ENCODE peak calls at places on chromosomes 13 and 19, in seven cellular contexts. M, H, S, L, G, I and F are unnamed samples. For H3K4me1, the result is how much of the 10 kb centered on the place peaks cover.

GRCh38 chr19:52896431-52897148 is 845 bp downstream of the ZNF320 start:
- DNase-seq in H (peak), M (peak), G (no peak), L (peak), I (no peak), S (peak), F (no peak)

GRCh38 chr19:440391-441212 is 20.2 kb downstream of the SHC2 start:
- DNase-seq in G (no peak), S (no peak), H (no peak), M (no peak), L (no peak), I (no peak), F (no peak)

GRCh38 chr19:38634757-38635482 is 12.5 kb upstream of the ACTN4 start:
- DNase-seq in L (peak), H (peak), G (peak), S (peak), M (peak), I (no peak), F (no peak)

GRCh38 chr13:22173605-22174004 is 502.7 kb downstream of the FGF9 start:
- DNase-seq in L (no peak), H (no peak), S (peak), M (no peak), I (peak), G (no peak), F (no peak)

GRCh38 chr19:33622505-33622808 is 704 bp downstream of the CHST8 start:
- DNase-seq in I (no peak), S (no peak), L (no peak), G (no peak), H (no peak), M (no peak), F (no peak)

GRCh38 chr13:52010890-52011689 is at the start of gene ATP7B:
- DNase-seq in G (peak), S (no peak), M (no peak), L (peak), H (no peak), I (no peak), F (no peak)

GRCh38 chr13:51782026-51782710 is 21.8 kb downstream of the DHRS12 start:
- DNase-seq in M (no peak), H (no peak), G (no peak), I (no peak), L (no peak), S (no peak), F (no peak)

GRCh38 chr19:45159204-45159970 is 1.4 kb downstream of the NKPD1 start:
- DNase-seq in I (no peak), G (no peak), M (no peak), S (no peak), L (no peak), H (no peak), F (no peak)

GRCh38 chr13:23670793-23671192 is 100.6 kb downstream of the TNFRSF19 start:
- DNase-seq in S (peak), M (no peak), L (no peak), H (no peak), I (no peak), G (no peak), F (no peak)

GRCh38 chr19:52492991-52493470 is 34.4 kb upstream of the ZNF808 start:
- DNase-seq in H (no peak), M (no peak), S (no peak), L (no peak), G (no peak), I (no peak), F (no peak)

GRCh38 chr13:35388979-35389378 is 87.5 kb downstream of the MAB21L1 start:
- DNase-seq in G (no peak), L (no peak), I (no peak), M (no peak), S (peak), H (no peak), F (no peak)

GRCh38 chr13:113776231-113777125 is 17.5 kb downstream of the TMEM255B start:
- DNase-seq in L (no peak), S (no peak), M (no peak), H (no peak), G (no peak), I (no peak), F (no peak)

GRCh38 chr13:29472317-29472961 is 123.0 kb downstream of the SLC7A1 start:
- DNase-seq in S (peak), M (no peak), H (no peak), L (peak), G (no peak), I (peak), F (no peak)

GRCh38 chr13:41145136-41145908 is 12.7 kb upstream of the KBTBD6 start:
- DNase-seq in M (no peak), G (no peak), H (no peak), L (no peak), I (no peak), S (peak), F (no peak)

GRCh38 chr19:8663920-8664670 is 33.7 kb downstream of the NFILZ start:
- DNase-seq in M (peak), L (peak), I (no peak), G (no peak), S (no peak), H (no peak), F (no peak)

GRCh38 chr13:30957258-30957943 is 24.9 kb downstream of the TEX26 start:
- DNase-seq in H (no peak), S (no peak), I (no peak), M (no peak), G (no peak), L (no peak), F (no peak)

GRCh38 chr13:110850840-110851239 is 64.0 kb downstream of the ANKRD10 start:
- DNase-seq in G (no peak), H (no peak), M (no peak), S (no peak), I (no peak), L (no peak), F (no peak)

GRCh38 chr13:43129511-43130130 is 106.2 kb downstream of the DNAJC15 start:
- DNase-seq in G (no peak), S (no peak), H (no peak), I (no peak), L (no peak), M (no peak), F (no peak)

GRCh38 chr19:49059056-49059455 is 1.5 kb upstream of the CGB7 start:
- DNase-seq in I (no peak), G (no peak), M (no peak), S (no peak), L (no peak), H (no peak), F (no peak)

GRCh38 chr19:40089462-40089861 is 1.3 kb downstream of the ZNF780A start:
- DNase-seq in I (no peak), S (peak), L (no peak), M (no peak), G (no peak), H (no peak), F (no peak)

GRCh38 chr19:8251025-8251472 is 41.9 kb downstream of the CERS4 start:
- DNase-seq in S (peak), M (no peak), L (no peak), H (peak), G (peak), I (no peak), F (no peak)

GRCh38 chr13:92681239-92681638 is 545.4 kb upstream of the GPC6 start:
- DNase-seq in H (no peak), L (no peak), G (no peak), S (no peak), I (no peak), M (no peak), F (no peak)

GRCh38 chr19:17209126-17210036 is 5.8 kb upstream of the USE1 start:
- DNase-seq in S (peak), M (peak), H (no peak), I (peak), G (no peak), L (no peak), F (no peak)

GRCh38 chr19:35908977-35909683 is 1.0 kb upstream of the TYROBP start:
- DNase-seq in G (peak), M (peak), H (peak), S (no peak), L (peak), I (no peak), F (no peak)

GRCh38 chr13:96678801-96679200 is 315.5 kb downstream of the OXGR1 start:
- DNase-seq in L (no peak), I (no peak), S (no peak), M (no peak), H (no peak), G (no peak), F (no peak)

GRCh38 chr19:6481541-6482342 is at the start of gene DENND1C:
- DNase-seq in G (no peak), L (peak), M (peak), I (no peak), S (no peak), H (peak), F (no peak)

GRCh38 chr13:40433577-40433976 is 232.9 kb downstream of the FOXO1 start:
- DNase-seq in I (no peak), H (no peak), L (no peak), S (no peak), G (no peak), M (peak), F (no peak)

GRCh38 chr13:40777957-40778235 is 6.9 kb upstream of the MRPS31 start:
- DNase-seq in G (no peak), S (no peak), M (no peak), H (no peak), I (no peak), L (no peak), F (no peak)

GRCh38 chr13:59444210-59444857 is 719.4 kb downstream of the DIAPH3 start:
- DNase-seq in I (no peak), M (no peak), G (no peak), L (no peak), S (no peak), H (no peak), F (no peak)
- H3K4me1 ChIP-seq in I (under half), M (under half), G (under half), L (under half), S (under half), H (under half), F (under half)

DNA sequence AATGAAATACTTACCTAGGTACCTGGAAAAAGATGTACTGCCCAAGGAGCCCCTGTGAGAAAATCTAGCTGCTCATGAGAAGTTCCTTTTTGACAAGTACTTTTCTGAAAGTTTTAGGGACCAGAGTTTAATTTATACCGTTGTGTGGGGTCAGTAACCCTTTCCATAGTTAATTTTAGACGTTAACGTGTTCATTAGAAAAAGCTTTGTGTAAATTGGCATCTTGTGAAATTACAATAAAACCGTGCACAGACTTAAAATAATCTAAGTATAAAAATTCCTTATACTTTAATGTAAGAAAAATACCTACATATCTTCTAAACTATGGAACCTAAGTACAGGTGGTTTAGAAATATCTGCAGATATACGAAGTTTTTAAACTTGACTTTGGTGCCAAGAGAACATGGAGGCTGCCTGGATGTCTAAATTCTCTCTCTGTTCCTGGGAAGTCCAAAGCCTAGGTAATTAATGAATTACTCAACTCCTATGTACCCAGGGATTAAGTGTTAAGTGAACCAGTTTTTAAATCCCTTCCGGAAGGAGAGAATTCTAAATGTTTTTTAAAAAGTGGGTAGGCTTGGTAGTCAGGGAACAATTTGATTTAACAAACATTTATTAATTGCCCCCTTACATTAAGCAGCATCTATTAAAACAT is 50.2 kb upstream of the PDX1 start:
- DNase-seq in M (no peak), S (no peak), L (no peak), G (no peak), H (no peak), I (no peak), F (no peak)
- TF ChIP-seq CTCF in M (no peak), S (no peak), L (no peak), G (no peak), H (no peak), I (no peak), F (peak)

GRCh38 chr13:98585946-98586345 is 9.0 kb upstream of the STK24 start:
- DNase-seq in G (no peak), M (no peak), H (no peak), I (no peak), L (no peak), S (no peak), F (no peak)
- H3K4me1 ChIP-seq in G (under half), M (under half), H (under half), I (under half), L (under half), S (under half), F (under half)

GRCh38 chr19:18340990-18341868 is 831 bp downstream of the PGPEP1 start:
- DNase-seq in L (peak), G (peak), H (peak), M (peak), S (peak), I (no peak), F (no peak)

GRCh38 chr19:18340237-18340989 is at the start of gene PGPEP1:
- DNase-seq in M (peak), G (peak), S (peak), L (peak), H (peak), I (no peak), F (no peak)

GRCh38 chr19:18338471-18339001 is 1.9 kb upstream of the PGPEP1 start:
- DNase-seq in G (no peak), I (no peak), S (no peak), L (peak), M (no peak), H (no peak), F (no peak)

GRCh38 chr19:18342090-18342632 is 1.8 kb downstream of the PGPEP1 start:
- DNase-seq in G (no peak), M (no peak), S (no peak), H (no peak), I (no peak), L (no peak), F (no peak)

DNA sequence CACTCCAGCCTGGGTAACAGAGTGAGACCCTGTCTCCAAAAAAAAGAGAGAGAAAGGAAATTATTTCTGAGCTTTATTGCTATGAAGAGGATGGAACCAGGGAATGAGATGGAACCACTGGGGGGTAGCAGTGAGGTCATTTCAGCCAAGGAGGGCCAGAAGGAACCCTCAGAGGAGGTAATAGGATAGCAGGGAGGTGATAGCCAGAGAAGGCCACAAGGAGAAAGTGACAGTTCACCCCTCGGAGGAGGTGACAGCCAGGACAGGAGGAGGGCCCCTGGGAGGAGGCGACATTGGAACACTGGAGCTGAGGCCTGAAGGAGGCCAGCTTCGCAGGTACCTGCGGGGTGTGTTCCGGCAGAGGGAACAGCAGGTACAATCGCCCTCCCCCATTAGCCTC is 695 bp upstream of the PGPEP1 start:
- DNase-seq in H (no peak), L (no peak), S (peak), I (no peak), M (no peak), G (no peak), F (no peak)
- TF ChIP-seq CTCF in H (peak), L (no peak), S (peak), I (peak), M (no peak), G (no peak), F (peak)

GRCh38 chr19:1905071-1905862 is at the start of the genes ADAT3 and SCAMP4:
- DNase-seq in G (peak), M (peak), S (peak), I (peak), H (peak), L (peak), F (peak)
- H3K4me1 ChIP-seq in G (under half), M (under half), S (under half), I (under half), H (under half), L (under half), F (under half)